ENCODE peak calls at places on chromosomes 2 and 18, in seven cellular contexts. F is CD4-positive, alpha-beta T cell; C is astrocyte of the cerebellum; G is fibroblast of mammary gland; H is tibial artery; O is cardiac fibroblast; V is coronary artery. A is an unnamed sample.

GRCh38 chr2:216426938-216427337 is 14.7 kb downstream of the SMARCAL1 start:
- DNase-seq in C (no peak), H (no peak), G (peak), O (peak), V (no peak), F (no peak), A (no peak)

GRCh38 chr2:29174937-29175336 is 59.7 kb downstream of the CLIP4 start:
- DNase-seq in C (no peak), O (no peak), F (no peak), V (no peak), H (no peak), G (no peak), A (no peak)

GRCh38 chr2:9167718-9168657 is 38.6 kb upstream of the ASAP2 start:
- DNase-seq in V (no peak), F (no peak), G (no peak), C (no peak), H (no peak), O (no peak), A (no peak)

GRCh38 chr2:227363756-227364155 is 15.3 kb downstream of the TM4SF20 start:
- DNase-seq in O (peak), C (no peak), H (no peak), F (no peak), V (no peak), G (peak), A (no peak)

GRCh38 chr2:241039416-241039815 is 41.0 kb downstream of the SNED1 start:
- DNase-seq in O (no peak), V (no peak), H (no peak), F (no peak), C (no peak), G (no peak), A (no peak)

GRCh38 chr2:180644709-180645108 is 335.7 kb upstream of the UBE2E3 start:
- DNase-seq in F (no peak), C (peak), H (no peak), O (peak), G (peak), V (no peak), A (no peak)

GRCh38 chr2:71609029-71609428 is 155.7 kb downstream of the DYSF start:
- DNase-seq in G (no peak), V (peak), C (no peak), F (no peak), O (no peak), H (peak), A (no peak)

GRCh38 chr2:8650256-8650655 is 31.6 kb upstream of the ID2 start:
- DNase-seq in C (no peak), V (no peak), O (no peak), G (no peak), H (no peak), F (no peak), A (no peak)

GRCh38 chr2:229947544-229947943 is 25.2 kb downstream of the FBXO36 start:
- DNase-seq in V (no peak), F (no peak), C (no peak), O (no peak), H (no peak), G (no peak), A (no peak)

GRCh38 chr18:987325-988186 is 82.9 kb downstream of the ADCYAP1 start:
- DNase-seq in C (peak), G (peak), O (peak), V (no peak), H (no peak), F (no peak), A (no peak)

GRCh38 chr18:36141576-36141975 is 11.9 kb downstream of the ELP2 start:
- DNase-seq in O (no peak), C (no peak), V (no peak), H (no peak), F (no peak), G (no peak), A (no peak)

GRCh38 chr2:27024188-27024587 is 8.6 kb upstream of the TMEM214 start:
- DNase-seq in G (no peak), F (no peak), C (no peak), H (peak), O (no peak), V (no peak), A (no peak)

GRCh38 chr18:44458777-44459176 is 221.9 kb upstream of the SETBP1 start:
- DNase-seq in C (peak), H (no peak), O (peak), G (peak), V (no peak), F (no peak), A (no peak)

GRCh38 chr2:9556121-9556869 is 665 bp upstream of the ADAM17 start:
- DNase-seq in G (peak), V (no peak), H (no peak), O (peak), F (no peak), C (no peak), A (no peak)

GRCh38 chr18:74063023-74063422 is 84.6 kb downstream of the FBXO15 start:
- DNase-seq in F (no peak), V (no peak), C (no peak), O (no peak), G (no peak), H (no peak), A (no peak)

GRCh38 chr2:175684466-175684865 is 317.6 kb downstream of the LNPK start:
- DNase-seq in F (no peak), C (no peak), G (no peak), V (no peak), O (no peak), H (no peak), A (no peak)

GRCh38 chr2:160918909-160919503 is 241.2 kb upstream of the TANK start:
- DNase-seq in F (peak), C (no peak), V (no peak), H (peak), G (peak), O (peak), A (peak)

GRCh38 chr2:68169308-68169707 is 11.6 kb downstream of the PNO1 start:
- DNase-seq in H (no peak), V (no peak), F (no peak), O (no peak), G (no peak), C (no peak), A (no peak)
- TF ChIP-seq CTCF in H (no peak), V (no peak), F (no peak), O (no peak), G (no peak), C (no peak), A (no peak)

GRCh38 chr2:231927566-231927890 is 1.3 kb upstream of the NPPC start:
- DNase-seq in H (peak), C (no peak), V (no peak), F (no peak), G (no peak), O (no peak), A (no peak)

GRCh38 chr2:231929961-231930600 is 3.9 kb upstream of the NPPC start:
- DNase-seq in C (no peak), H (peak), F (no peak), O (no peak), G (peak), V (peak), A (peak)

GRCh38 chr2:231926761-231927565 is 767 bp upstream of the NPPC start:
- DNase-seq in H (peak), G (no peak), O (no peak), F (no peak), V (peak), C (no peak), A (no peak)

GRCh38 chr2:231928901-231929725 is 2.9 kb upstream of the NPPC start:
- DNase-seq in F (no peak), O (no peak), C (no peak), G (no peak), V (peak), H (peak), A (no peak)

DNA sequence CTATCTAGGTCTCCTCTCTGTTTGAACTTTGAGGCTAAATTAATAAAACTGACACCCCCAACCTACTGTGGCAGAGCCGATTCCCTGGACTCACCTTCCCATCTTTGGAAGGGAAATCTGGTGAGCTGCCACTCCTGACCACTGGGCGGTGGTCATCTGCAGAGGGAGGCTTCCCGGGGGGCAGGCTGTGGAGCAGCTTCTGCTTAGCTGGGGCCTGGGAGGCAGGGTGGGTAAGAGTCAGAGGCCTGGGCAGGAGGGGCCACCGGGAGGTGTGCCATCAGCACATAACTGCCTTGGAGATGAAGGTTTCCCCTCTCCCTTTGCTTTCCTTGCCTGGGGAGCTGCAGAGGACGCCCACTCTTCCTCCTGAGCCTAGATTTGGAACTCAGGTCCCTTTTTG is 2.3 kb upstream of the NPPC start:
- DNase-seq in O (no peak), F (no peak), G (no peak), H (peak), C (no peak), V (peak), A (no peak)
- TF ChIP-seq CTCF in O (no peak), F (no peak), G (peak), H (no peak), C (peak), V (no peak), A (no peak)

DNA sequence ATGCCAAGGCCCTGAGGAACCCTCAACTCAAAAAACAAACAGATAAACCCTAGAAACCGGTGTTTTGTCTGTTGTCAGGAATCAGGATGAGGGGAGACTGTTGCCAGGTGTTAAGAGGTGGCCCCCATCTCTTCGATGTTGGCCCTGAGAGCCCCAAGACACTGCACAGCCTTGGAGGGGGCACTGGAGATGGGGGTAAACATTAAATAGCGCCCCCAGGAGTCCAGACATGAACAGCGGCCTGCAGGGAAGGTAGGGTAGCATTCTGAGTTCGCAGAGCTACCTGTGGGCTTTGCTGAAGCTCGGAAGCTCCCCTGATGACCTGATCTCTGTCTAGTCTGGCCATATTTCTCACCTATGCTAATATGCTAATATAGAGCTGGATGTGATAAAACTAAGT is 97.6 kb upstream of the SMAD2 start:
- DNase-seq in F (no peak), H (peak), O (no peak), C (no peak), V (no peak), G (no peak), A (no peak)
- TF ChIP-seq CTCF in F (no peak), H (no peak), O (peak), C (peak), V (no peak), G (no peak), A (no peak)

GRCh38 chr18:64082054-64082453 is 66.8 kb downstream of the LINC00305 start:
- DNase-seq in O (no peak), C (no peak), H (no peak), G (no peak), F (no peak), V (no peak), A (no peak)
- TF ChIP-seq CTCF in O (no peak), C (no peak), H (no peak), G (no peak), F (no peak), V (no peak), A (no peak)

DNA sequence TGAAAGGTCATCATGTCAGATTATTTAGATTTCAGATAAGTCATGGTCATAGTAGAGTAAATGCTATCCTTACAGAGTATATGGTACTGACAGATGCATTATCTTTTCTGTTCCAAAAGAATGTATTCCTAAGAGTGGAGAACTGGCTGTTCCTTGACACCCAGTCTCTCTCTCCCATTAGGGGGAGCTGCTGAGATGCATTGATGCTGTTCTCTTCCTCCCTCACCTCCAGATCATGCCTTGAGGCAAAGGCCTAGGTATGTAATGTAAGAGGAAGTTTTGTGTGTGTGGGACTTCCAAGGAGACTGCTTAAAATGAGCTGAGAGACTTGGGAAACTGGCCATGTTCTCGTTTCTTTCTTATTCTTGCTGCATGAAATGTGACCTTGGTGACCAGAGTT is 979.5 kb upstream of the CELF4 start:
- DNase-seq in V (no peak), C (no peak), H (no peak), G (no peak), F (no peak), O (no peak), A (no peak)
- TF ChIP-seq CTCF in V (no peak), C (no peak), H (no peak), G (no peak), F (no peak), O (no peak), A (peak)

GRCh38 chr2:233865838-233866237 is 2.3 kb downstream of the MSL3B start:
- DNase-seq in O (no peak), V (no peak), C (no peak), G (no peak), F (no peak), H (no peak), A (no peak)
- TF ChIP-seq CTCF in O (peak), V (no peak), C (peak), G (peak), F (no peak), H (no peak), A (peak)

A was measured in D721Med.